ENCODE peak calls at places on chromosomes 7 and 10, in six cellular contexts. E is cardiac fibroblast, C is neural crest cell, F is Panc1, K is breast epithelium, V is spleen. N is an unnamed sample.

GRCh38 chr10:13820591-13821377 is 234.0 kb downstream of the PRPF18 start:
- DNase-seq in E (no peak), C (no peak), F (no peak), K (no peak), V (no peak), N (no peak)

GRCh38 chr10:43598447-43598846 is 7.8 kb upstream of the ZNF485 start:
- DNase-seq in E (peak), C (no peak), F (no peak), K (no peak), V (no peak), N (peak)

GRCh38 chr10:29617880-29618340 is 16.9 kb downstream of the SVIL start:
- DNase-seq in E (no peak), C (no peak), F (no peak), K (peak), V (no peak), N (no peak)

GRCh38 chr7:5590596-5591546 is 167.2 kb upstream of the TNRC18 start:
- DNase-seq in E (peak), C (no peak), F (no peak), K (no peak), V (no peak), N (peak)

GRCh38 chr10:24851595-24851994 is 100.8 kb downstream of the PRTFDC1 start:
- DNase-seq in E (peak), C (no peak), F (no peak), K (no peak), V (no peak), N (peak)

GRCh38 chr10:98055875-98056516 is 25.6 kb upstream of the CRTAC1 start:
- DNase-seq in E (peak), C (peak), F (no peak), K (no peak), V (no peak), N (no peak)

GRCh38 chr7:81062747-81063146 is 143.9 kb upstream of the SEMA3C start:
- DNase-seq in E (no peak), C (no peak), F (no peak), K (no peak), V (no peak), N (no peak)

GRCh38 chr7:116511552-116512523 is 12.3 kb downstream of the CAV2 start:
- DNase-seq in E (peak), C (no peak), F (peak), K (peak), V (no peak), N (no peak)

GRCh38 chr7:39458346-39458745 is 107.9 kb upstream of the YAE1 start:
- DNase-seq in E (peak), C (no peak), F (no peak), K (no peak), V (no peak), N (no peak)

GRCh38 chr10:60032723-60033122 is 126.4 kb upstream of the CCDC6 start:
- DNase-seq in E (peak), C (no peak), F (peak), K (peak), V (no peak), N (peak)

GRCh38 chr10:9681655-9682054 is 1336.0 kb upstream of the CELF2 start:
- DNase-seq in E (no peak), C (no peak), F (no peak), K (no peak), V (no peak), N (no peak)
- TF ChIP-seq CTCF in E (peak), C (no peak), F (no peak), K (no peak), V (no peak), N (no peak)

GRCh38 chr10:71008150-71008549 is 119.8 kb upstream of the PCBD1 start:
- DNase-seq in E (no peak), C (no peak), F (no peak), K (no peak), V (peak), N (no peak)
- TF ChIP-seq CTCF in E (no peak), C (no peak), F (no peak), K (no peak), V (no peak), N (no peak)

GRCh38 chr7:51634025-51634424 is 317.4 kb upstream of the COBL start:
- DNase-seq in E (no peak), C (no peak), F (no peak), K (no peak), V (no peak), N (no peak)

GRCh38 chr7:51629206-51629605 is 312.6 kb upstream of the COBL start:
- DNase-seq in E (no peak), C (no peak), F (no peak), K (no peak), V (no peak), N (no peak)

GRCh38 chr7:51633006-51633405 is 316.4 kb upstream of the COBL start:
- DNase-seq in E (no peak), C (no peak), F (no peak), K (no peak), V (no peak), N (no peak)

GRCh38 chr7:51633596-51633995 is 317.0 kb upstream of the COBL start:
- DNase-seq in E (no peak), C (no peak), F (no peak), K (no peak), V (no peak), N (no peak)

DNA sequence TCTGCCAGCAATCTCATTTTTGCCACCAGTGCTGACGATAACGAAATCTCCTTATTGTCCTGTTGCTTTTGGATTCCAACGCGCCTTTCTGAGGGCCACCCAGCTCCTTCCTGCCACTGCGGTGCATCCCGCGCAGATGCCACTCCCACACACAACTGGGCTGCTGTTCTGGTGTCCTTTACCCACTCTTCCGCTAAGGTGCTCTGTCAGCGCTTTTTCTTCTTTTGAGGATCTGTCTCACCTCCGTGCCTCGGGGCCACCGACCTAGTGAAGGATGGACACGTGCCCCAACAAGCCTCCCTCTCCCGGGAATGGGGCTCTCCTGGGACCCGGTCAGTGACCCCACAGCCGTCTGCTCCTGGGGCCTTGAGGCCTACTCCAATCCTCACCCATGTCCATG is 314.3 kb upstream of the COBL start:
- DNase-seq in E (no peak), C (no peak), F (no peak), K (no peak), V (no peak), N (no peak)
- TF ChIP-seq CTCF in E (no peak), C (no peak), F (no peak), K (no peak), V (no peak), N (no peak)

GRCh38 chr7:115511330-115511729 is 519.2 kb downstream of the TFEC start:
- DNase-seq in E (no peak), C (no peak), F (no peak), K (no peak), V (no peak), N (no peak)
- TF ChIP-seq CTCF in E (no peak), C (no peak), F (peak), K (no peak), V (no peak), N (no peak)

GRCh38 chr7:74289660-74290589 is 718 bp downstream of the CLIP2 start:
- DNase-seq in E (no peak), C (no peak), F (no peak), K (no peak), V (peak), N (peak)

GRCh38 chr7:74290999-74291441 is 1.8 kb downstream of the CLIP2 start:
- DNase-seq in E (no peak), C (no peak), F (no peak), K (no peak), V (no peak), N (no peak)

GRCh38 chr7:74289018-74289659 is at the start of gene CLIP2:
- DNase-seq in E (peak), C (peak), F (no peak), K (peak), V (peak), N (peak)

GRCh38 chr7:74291535-74291934 is 2.3 kb downstream of the CLIP2 start:
- DNase-seq in E (no peak), C (no peak), F (no peak), K (no peak), V (no peak), N (no peak)

GRCh38 chr7:74290590-74290950 is 1.4 kb downstream of the CLIP2 start:
- DNase-seq in E (no peak), C (no peak), F (no peak), K (no peak), V (no peak), N (peak)
- TF ChIP-seq CTCF in E (no peak), C (no peak), F (no peak), K (no peak), V (no peak), N (no peak)

GRCh38 chr10:6514844-6515780 is 65.0 kb downstream of the PRKCQ start:
- DNase-seq in E (no peak), C (no peak), F (no peak), K (no peak), V (no peak), N (no peak)

GRCh38 chr10:6513509-6513908 is 66.6 kb downstream of the PRKCQ start:
- DNase-seq in E (no peak), C (no peak), F (no peak), K (no peak), V (no peak), N (no peak)

GRCh38 chr10:6516277-6516676 is 63.8 kb downstream of the PRKCQ start:
- DNase-seq in E (no peak), C (no peak), F (no peak), K (no peak), V (no peak), N (no peak)

GRCh38 chr10:6512182-6512581 is 67.9 kb downstream of the PRKCQ start:
- DNase-seq in E (no peak), C (no peak), F (no peak), K (no peak), V (no peak), N (no peak)

DNA sequence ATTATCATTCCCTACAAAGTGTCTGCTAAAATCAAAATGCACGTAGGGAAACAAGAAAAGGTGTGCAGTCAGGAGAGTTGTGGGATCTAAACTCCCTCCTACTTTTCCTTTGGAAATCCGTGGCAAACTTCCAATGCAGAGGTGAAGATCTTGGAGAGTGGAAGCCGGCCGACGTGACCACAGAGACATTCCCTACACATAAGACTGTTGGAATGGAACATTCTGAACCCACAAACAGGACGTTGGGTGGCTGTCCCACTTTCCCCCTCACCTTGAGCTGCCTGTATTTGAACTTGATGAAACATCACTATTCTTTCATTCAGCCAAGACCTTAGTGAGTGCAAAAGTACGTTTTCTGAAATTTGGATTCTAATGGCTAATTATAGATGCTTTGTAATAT is 65.9 kb downstream of the PRKCQ start:
- DNase-seq in E (no peak), C (no peak), F (no peak), K (no peak), V (no peak), N (no peak)
- TF ChIP-seq CTCF in E (no peak), C (no peak), F (no peak), K (no peak), V (no peak), N (no peak)

GRCh38 chr10:69665457-69666320 is 35.6 kb downstream of the FAM241B start:
- DNase-seq in E (no peak), C (no peak), F (no peak), K (no peak), V (no peak), N (no peak)
- TF ChIP-seq CTCF in E (no peak), C (no peak), F (no peak), K (no peak), V (no peak), N (no peak)